ENCODE peak calls at places on chromosomes 5 and 9, in eight cellular contexts. One of them, this sample, is unnamed.

GRCh38 chr5:31887556-31887955 is 248.6 kb downstream of the PDZD2 start:
- DNase-seq in GM12892: no peak
- DNase-seq in astrocyte of the spinal cord: no peak
- DNase-seq in GM23248: no peak
- DNase-seq in stimulated activated CD8-positive, alpha-beta memory T cell treated with anti-CD3 and anti-CD28 coated beads, Interleukin-12 subunit alpha, Interleukin-12 subunit beta, amount 100 ng/mL, for 1 hour: no peak
- DNase-seq in CD4-positive, alpha-beta T cell: no peak
- DNase-seq in fibroblast of the conjunctiva: no peak
- DNase-seq in NCI-H446: no peak
- DNase-seq in this sample: no peak

GRCh38 chr5:79932510-79933504 is 58.3 kb downstream of the MTX3 start:
- DNase-seq in astrocyte of the spinal cord: no peak
- DNase-seq in GM12892: no peak
- DNase-seq in CD4-positive, alpha-beta T cell: no peak
- DNase-seq in GM23248: peak
- DNase-seq in NCI-H446: peak
- DNase-seq in fibroblast of the conjunctiva: no peak
- DNase-seq in stimulated activated CD8-positive, alpha-beta memory T cell treated with anti-CD3 and anti-CD28 coated beads, Interleukin-12 subunit alpha, Interleukin-12 subunit beta, amount 100 ng/mL, for 1 hour: no peak
- DNase-seq in this sample: no peak

GRCh38 chr9:15755660-15756059 is 202.8 kb downstream of the CCDC171 start:
- DNase-seq in GM23248: no peak
- DNase-seq in NCI-H446: no peak
- DNase-seq in astrocyte of the spinal cord: no peak
- DNase-seq in GM12892: no peak
- DNase-seq in stimulated activated CD8-positive, alpha-beta memory T cell treated with anti-CD3 and anti-CD28 coated beads, Interleukin-12 subunit alpha, Interleukin-12 subunit beta, amount 100 ng/mL, for 1 hour: no peak
- DNase-seq in fibroblast of the conjunctiva: no peak
- DNase-seq in CD4-positive, alpha-beta T cell: no peak
- DNase-seq in this sample: no peak

GRCh38 chr5:3023678-3024077 is 272.2 kb upstream of the IRX2 start:
- DNase-seq in GM12892: no peak
- DNase-seq in GM23248: no peak
- DNase-seq in fibroblast of the conjunctiva: no peak
- DNase-seq in stimulated activated CD8-positive, alpha-beta memory T cell treated with anti-CD3 and anti-CD28 coated beads, Interleukin-12 subunit alpha, Interleukin-12 subunit beta, amount 100 ng/mL, for 1 hour: no peak
- DNase-seq in NCI-H446: no peak
- DNase-seq in astrocyte of the spinal cord: no peak
- DNase-seq in CD4-positive, alpha-beta T cell: no peak
- DNase-seq in this sample: no peak

GRCh38 chr9:131740898-131741297 is 1.0 kb upstream of the RAPGEF1 start:
- DNase-seq in GM23248: no peak
- DNase-seq in astrocyte of the spinal cord: no peak
- DNase-seq in NCI-H446: no peak
- DNase-seq in CD4-positive, alpha-beta T cell: no peak
- DNase-seq in fibroblast of the conjunctiva: no peak
- DNase-seq in stimulated activated CD8-positive, alpha-beta memory T cell treated with anti-CD3 and anti-CD28 coated beads, Interleukin-12 subunit alpha, Interleukin-12 subunit beta, amount 100 ng/mL, for 1 hour: no peak
- DNase-seq in GM12892: no peak
- DNase-seq in this sample: no peak

GRCh38 chr5:79728396-79728795 is 38.8 kb downstream of the CMYA5 start:
- DNase-seq in CD4-positive, alpha-beta T cell: no peak
- DNase-seq in fibroblast of the conjunctiva: no peak
- DNase-seq in GM12892: no peak
- DNase-seq in NCI-H446: no peak
- DNase-seq in GM23248: peak
- DNase-seq in astrocyte of the spinal cord: no peak
- DNase-seq in stimulated activated CD8-positive, alpha-beta memory T cell treated with anti-CD3 and anti-CD28 coated beads, Interleukin-12 subunit alpha, Interleukin-12 subunit beta, amount 100 ng/mL, for 1 hour: no peak
- DNase-seq in this sample: no peak

GRCh38 chr9:77451507-77451906 is 196.6 kb downstream of the GNA14 start:
- DNase-seq in astrocyte of the spinal cord: no peak
- DNase-seq in fibroblast of the conjunctiva: no peak
- DNase-seq in NCI-H446: no peak
- DNase-seq in CD4-positive, alpha-beta T cell: no peak
- DNase-seq in GM12892: no peak
- DNase-seq in stimulated activated CD8-positive, alpha-beta memory T cell treated with anti-CD3 and anti-CD28 coated beads, Interleukin-12 subunit alpha, Interleukin-12 subunit beta, amount 100 ng/mL, for 1 hour: no peak
- DNase-seq in GM23248: no peak
- DNase-seq in this sample: no peak

GRCh38 chr5:157926171-157926671 is 67.3 kb upstream of the CLINT1 start:
- DNase-seq in CD4-positive, alpha-beta T cell: no peak
- DNase-seq in astrocyte of the spinal cord: no peak
- DNase-seq in NCI-H446: no peak
- DNase-seq in stimulated activated CD8-positive, alpha-beta memory T cell treated with anti-CD3 and anti-CD28 coated beads, Interleukin-12 subunit alpha, Interleukin-12 subunit beta, amount 100 ng/mL, for 1 hour: no peak
- DNase-seq in GM12892: no peak
- DNase-seq in GM23248: no peak
- DNase-seq in fibroblast of the conjunctiva: no peak
- DNase-seq in this sample: peak

GRCh38 chr9:78973906-78974305 is 597.9 kb upstream of the TLE4 start:
- DNase-seq in NCI-H446: no peak
- DNase-seq in stimulated activated CD8-positive, alpha-beta memory T cell treated with anti-CD3 and anti-CD28 coated beads, Interleukin-12 subunit alpha, Interleukin-12 subunit beta, amount 100 ng/mL, for 1 hour: no peak
- DNase-seq in GM23248: peak
- DNase-seq in fibroblast of the conjunctiva: no peak
- DNase-seq in CD4-positive, alpha-beta T cell: no peak
- DNase-seq in astrocyte of the spinal cord: peak
- DNase-seq in GM12892: no peak
- DNase-seq in this sample: peak

GRCh38 chr5:128202320-128202719 is 118.8 kb downstream of the SLC12A2 start:
- DNase-seq in CD4-positive, alpha-beta T cell: no peak
- DNase-seq in GM23248: peak
- DNase-seq in astrocyte of the spinal cord: no peak
- DNase-seq in stimulated activated CD8-positive, alpha-beta memory T cell treated with anti-CD3 and anti-CD28 coated beads, Interleukin-12 subunit alpha, Interleukin-12 subunit beta, amount 100 ng/mL, for 1 hour: no peak
- DNase-seq in fibroblast of the conjunctiva: no peak
- DNase-seq in GM12892: no peak
- DNase-seq in NCI-H446: no peak
- DNase-seq in this sample: no peak

GRCh38 chr5:168874713-168875380 is 295.7 kb upstream of the PANK3 start:
- DNase-seq in astrocyte of the spinal cord: no peak
- DNase-seq in GM23248: peak
- DNase-seq in stimulated activated CD8-positive, alpha-beta memory T cell treated with anti-CD3 and anti-CD28 coated beads, Interleukin-12 subunit alpha, Interleukin-12 subunit beta, amount 100 ng/mL, for 1 hour: no peak
- DNase-seq in GM12892: no peak
- DNase-seq in fibroblast of the conjunctiva: no peak
- DNase-seq in NCI-H446: no peak
- DNase-seq in CD4-positive, alpha-beta T cell: no peak
- DNase-seq in this sample: peak

GRCh38 chr9:132078369-132079356 is 1.0 kb downstream of the MED27 start:
- DNase-seq in GM23248: peak
- DNase-seq in CD4-positive, alpha-beta T cell: peak
- DNase-seq in NCI-H446: peak
- DNase-seq in fibroblast of the conjunctiva: peak
- DNase-seq in stimulated activated CD8-positive, alpha-beta memory T cell treated with anti-CD3 and anti-CD28 coated beads, Interleukin-12 subunit alpha, Interleukin-12 subunit beta, amount 100 ng/mL, for 1 hour: no peak
- DNase-seq in astrocyte of the spinal cord: peak
- DNase-seq in GM12892: no peak
- DNase-seq in this sample: peak

GRCh38 chr9:130332384-130332926 is 66.9 kb downstream of the HMCN2 start:
- DNase-seq in astrocyte of the spinal cord: no peak
- DNase-seq in CD4-positive, alpha-beta T cell: no peak
- DNase-seq in GM23248: no peak
- DNase-seq in GM12892: no peak
- DNase-seq in stimulated activated CD8-positive, alpha-beta memory T cell treated with anti-CD3 and anti-CD28 coated beads, Interleukin-12 subunit alpha, Interleukin-12 subunit beta, amount 100 ng/mL, for 1 hour: no peak
- DNase-seq in fibroblast of the conjunctiva: no peak
- DNase-seq in NCI-H446: no peak
- DNase-seq in this sample: no peak

GRCh38 chr5:119318256-119318914 is 37.4 kb upstream of the TNFAIP8 start:
- DNase-seq in fibroblast of the conjunctiva: no peak
- DNase-seq in NCI-H446: no peak
- DNase-seq in GM12892: no peak
- DNase-seq in astrocyte of the spinal cord: no peak
- DNase-seq in stimulated activated CD8-positive, alpha-beta memory T cell treated with anti-CD3 and anti-CD28 coated beads, Interleukin-12 subunit alpha, Interleukin-12 subunit beta, amount 100 ng/mL, for 1 hour: no peak
- DNase-seq in CD4-positive, alpha-beta T cell: no peak
- DNase-seq in GM23248: no peak
- DNase-seq in this sample: no peak

GRCh38 chr5:52799358-52799982 is 11.8 kb downstream of the ITGA1 start:
- DNase-seq in GM12892: no peak
- DNase-seq in fibroblast of the conjunctiva: peak
- DNase-seq in NCI-H446: no peak
- DNase-seq in stimulated activated CD8-positive, alpha-beta memory T cell treated with anti-CD3 and anti-CD28 coated beads, Interleukin-12 subunit alpha, Interleukin-12 subunit beta, amount 100 ng/mL, for 1 hour: no peak
- DNase-seq in GM23248: peak
- DNase-seq in astrocyte of the spinal cord: peak
- DNase-seq in CD4-positive, alpha-beta T cell: no peak
- DNase-seq in this sample: peak

GRCh38 chr5:37494756-37495155 is 115.6 kb downstream of the WDR70 start:
- DNase-seq in GM23248: peak
- DNase-seq in NCI-H446: no peak
- DNase-seq in stimulated activated CD8-positive, alpha-beta memory T cell treated with anti-CD3 and anti-CD28 coated beads, Interleukin-12 subunit alpha, Interleukin-12 subunit beta, amount 100 ng/mL, for 1 hour: no peak
- DNase-seq in astrocyte of the spinal cord: no peak
- DNase-seq in fibroblast of the conjunctiva: no peak
- DNase-seq in CD4-positive, alpha-beta T cell: no peak
- DNase-seq in GM12892: no peak
- DNase-seq in this sample: peak

GRCh38 chr5:150254363-150255154 is 35.0 kb downstream of the CAMK2A start:
- DNase-seq in CD4-positive, alpha-beta T cell: no peak
- DNase-seq in fibroblast of the conjunctiva: no peak
- DNase-seq in GM23248: no peak
- DNase-seq in stimulated activated CD8-positive, alpha-beta memory T cell treated with anti-CD3 and anti-CD28 coated beads, Interleukin-12 subunit alpha, Interleukin-12 subunit beta, amount 100 ng/mL, for 1 hour: no peak
- DNase-seq in astrocyte of the spinal cord: no peak
- DNase-seq in GM12892: no peak
- DNase-seq in NCI-H446: no peak
- DNase-seq in this sample: no peak

GRCh38 chr5:180330810-180331646 is 22.1 kb downstream of the GFPT2 start:
- DNase-seq in stimulated activated CD8-positive, alpha-beta memory T cell treated with anti-CD3 and anti-CD28 coated beads, Interleukin-12 subunit alpha, Interleukin-12 subunit beta, amount 100 ng/mL, for 1 hour: no peak
- DNase-seq in GM12892: no peak
- DNase-seq in NCI-H446: no peak
- DNase-seq in astrocyte of the spinal cord: peak
- DNase-seq in CD4-positive, alpha-beta T cell: no peak
- DNase-seq in fibroblast of the conjunctiva: peak
- DNase-seq in GM23248: peak
- DNase-seq in this sample: peak

GRCh38 chr9:4489919-4490704 is at the start of gene SLC1A1:
- DNase-seq in astrocyte of the spinal cord: peak
- DNase-seq in GM23248: peak
- DNase-seq in NCI-H446: peak
- DNase-seq in CD4-positive, alpha-beta T cell: peak
- DNase-seq in stimulated activated CD8-positive, alpha-beta memory T cell treated with anti-CD3 and anti-CD28 coated beads, Interleukin-12 subunit alpha, Interleukin-12 subunit beta, amount 100 ng/mL, for 1 hour: no peak
- DNase-seq in GM12892: peak
- DNase-seq in fibroblast of the conjunctiva: no peak
- DNase-seq in this sample: peak

GRCh38 chr5:152288499-152288898 is 116.6 kb downstream of the NMUR2 start:
- DNase-seq in CD4-positive, alpha-beta T cell: no peak
- DNase-seq in GM23248: no peak
- DNase-seq in GM12892: no peak
- DNase-seq in NCI-H446: no peak
- DNase-seq in fibroblast of the conjunctiva: no peak
- DNase-seq in astrocyte of the spinal cord: no peak
- DNase-seq in stimulated activated CD8-positive, alpha-beta memory T cell treated with anti-CD3 and anti-CD28 coated beads, Interleukin-12 subunit alpha, Interleukin-12 subunit beta, amount 100 ng/mL, for 1 hour: no peak
- DNase-seq in this sample: no peak

GRCh38 chr9:34562136-34562745 is 27.3 kb downstream of the CNTFR start:
- DNase-seq in CD4-positive, alpha-beta T cell: no peak
- DNase-seq in NCI-H446: peak
- DNase-seq in fibroblast of the conjunctiva: no peak
- DNase-seq in GM12892: no peak
- DNase-seq in GM23248: no peak
- DNase-seq in astrocyte of the spinal cord: no peak
- DNase-seq in stimulated activated CD8-positive, alpha-beta memory T cell treated with anti-CD3 and anti-CD28 coated beads, Interleukin-12 subunit alpha, Interleukin-12 subunit beta, amount 100 ng/mL, for 1 hour: no peak
- DNase-seq in this sample: no peak

GRCh38 chr5:84249918-84250635 is 134.6 kb downstream of the EDIL3 start:
- DNase-seq in NCI-H446: peak
- DNase-seq in stimulated activated CD8-positive, alpha-beta memory T cell treated with anti-CD3 and anti-CD28 coated beads, Interleukin-12 subunit alpha, Interleukin-12 subunit beta, amount 100 ng/mL, for 1 hour: no peak
- DNase-seq in CD4-positive, alpha-beta T cell: no peak
- DNase-seq in GM23248: peak
- DNase-seq in fibroblast of the conjunctiva: peak
- DNase-seq in GM12892: no peak
- DNase-seq in astrocyte of the spinal cord: peak
- DNase-seq in this sample: no peak

GRCh38 chr5:2901096-2901495 is 149.6 kb upstream of the IRX2 start:
- DNase-seq in GM23248: no peak
- DNase-seq in stimulated activated CD8-positive, alpha-beta memory T cell treated with anti-CD3 and anti-CD28 coated beads, Interleukin-12 subunit alpha, Interleukin-12 subunit beta, amount 100 ng/mL, for 1 hour: no peak
- DNase-seq in CD4-positive, alpha-beta T cell: no peak
- DNase-seq in astrocyte of the spinal cord: no peak
- DNase-seq in NCI-H446: no peak
- DNase-seq in GM12892: no peak
- DNase-seq in fibroblast of the conjunctiva: no peak
- DNase-seq in this sample: no peak

GRCh38 chr5:145982572-145983314 is 46.4 kb downstream of the SH3RF2 start:
- DNase-seq in fibroblast of the conjunctiva: no peak
- DNase-seq in NCI-H446: peak
- DNase-seq in CD4-positive, alpha-beta T cell: no peak
- DNase-seq in astrocyte of the spinal cord: no peak
- DNase-seq in GM12892: no peak
- DNase-seq in GM23248: no peak
- DNase-seq in stimulated activated CD8-positive, alpha-beta memory T cell treated with anti-CD3 and anti-CD28 coated beads, Interleukin-12 subunit alpha, Interleukin-12 subunit beta, amount 100 ng/mL, for 1 hour: no peak
- DNase-seq in this sample: no peak

GRCh38 chr5:88687253-88687955 is 195.6 kb downstream of the MEF2C start:
- DNase-seq in stimulated activated CD8-positive, alpha-beta memory T cell treated with anti-CD3 and anti-CD28 coated beads, Interleukin-12 subunit alpha, Interleukin-12 subunit beta, amount 100 ng/mL, for 1 hour: no peak
- DNase-seq in GM23248: no peak
- DNase-seq in CD4-positive, alpha-beta T cell: no peak
- DNase-seq in GM12892: no peak
- DNase-seq in astrocyte of the spinal cord: peak
- DNase-seq in fibroblast of the conjunctiva: no peak
- DNase-seq in NCI-H446: no peak
- DNase-seq in this sample: no peak

GRCh38 chr5:154630410-154630809 is 124.8 kb upstream of the LARP1 start:
- DNase-seq in CD4-positive, alpha-beta T cell: no peak
- DNase-seq in stimulated activated CD8-positive, alpha-beta memory T cell treated with anti-CD3 and anti-CD28 coated beads, Interleukin-12 subunit alpha, Interleukin-12 subunit beta, amount 100 ng/mL, for 1 hour: no peak
- DNase-seq in NCI-H446: no peak
- DNase-seq in fibroblast of the conjunctiva: no peak
- DNase-seq in GM12892: no peak
- DNase-seq in astrocyte of the spinal cord: no peak
- DNase-seq in GM23248: no peak
- DNase-seq in this sample: no peak

GRCh38 chr5:86866036-86866435 is 248.3 kb downstream of the COX7C start:
- DNase-seq in GM12892: no peak
- DNase-seq in fibroblast of the conjunctiva: no peak
- DNase-seq in NCI-H446: peak
- DNase-seq in astrocyte of the spinal cord: no peak
- DNase-seq in stimulated activated CD8-positive, alpha-beta memory T cell treated with anti-CD3 and anti-CD28 coated beads, Interleukin-12 subunit alpha, Interleukin-12 subunit beta, amount 100 ng/mL, for 1 hour: no peak
- DNase-seq in CD4-positive, alpha-beta T cell: no peak
- DNase-seq in GM23248: no peak
- DNase-seq in this sample: no peak

GRCh38 chr5:28766565-28767158 is 1728.3 kb upstream of the CDH9 start:
- DNase-seq in fibroblast of the conjunctiva: peak
- DNase-seq in CD4-positive, alpha-beta T cell: no peak
- DNase-seq in GM12892: no peak
- DNase-seq in stimulated activated CD8-positive, alpha-beta memory T cell treated with anti-CD3 and anti-CD28 coated beads, Interleukin-12 subunit alpha, Interleukin-12 subunit beta, amount 100 ng/mL, for 1 hour: no peak
- DNase-seq in astrocyte of the spinal cord: peak
- DNase-seq in NCI-H446: peak
- DNase-seq in GM23248: peak
- DNase-seq in this sample: peak

GRCh38 chr5:77413049-77413448 is 79.1 kb downstream of the WDR41 start:
- DNase-seq in GM12892: no peak
- DNase-seq in fibroblast of the conjunctiva: no peak
- DNase-seq in CD4-positive, alpha-beta T cell: no peak
- DNase-seq in NCI-H446: no peak
- DNase-seq in stimulated activated CD8-positive, alpha-beta memory T cell treated with anti-CD3 and anti-CD28 coated beads, Interleukin-12 subunit alpha, Interleukin-12 subunit beta, amount 100 ng/mL, for 1 hour: no peak
- DNase-seq in astrocyte of the spinal cord: no peak
- DNase-seq in GM23248: no peak
- DNase-seq in this sample: no peak